ENCODE peak calls at places on chromosomes 1 and 21, in eight cellular contexts. A is uterus, M is tibial nerve, R is neural crest cell, L is RWPE1, F is Calu3, V is PC-9, N is fibroblast of the aortic adventitia. C is an unnamed sample.

GRCh38 chr1:58769809-58770345 is 14.0 kb downstream of the JUN start:
- DNase-seq in A (no peak), M (no peak), R (no peak), L (no peak), F (no peak), V (no peak), N (peak; percentile 51), C (no peak)

GRCh38 chr1:200512191-200512590 is 102.4 kb upstream of the ZNF281 start:
- DNase-seq in A (no peak), M (no peak), R (no peak), L (peak; percentile 66), F (no peak), V (no peak), N (peak; percentile 89), C (no peak)

GRCh38 chr1:243268751-243269460 is 13.1 kb downstream of the SDCCAG8 start:
- DNase-seq in A (no peak), M (no peak), R (no peak), L (no peak), F (peak; percentile 55), V (no peak), N (peak; percentile 86), C (no peak)

GRCh38 chr1:11882814-11883538 is 24.2 kb upstream of the NPPB start:
- DNase-seq in A (no peak), M (no peak), R (no peak), L (no peak), F (peak; percentile 45), V (no peak), N (no peak), C (no peak)

GRCh38 chr1:94022471-94023189 is 98.3 kb downstream of the ABCA4 start:
- DNase-seq in A (no peak), M (peak; percentile 28), R (no peak), L (no peak), F (no peak), V (peak; percentile 94), N (peak; percentile 99), C (no peak)

GRCh38 chr1:39034114-39034654 is 8.0 kb downstream of the NDUFS5 start:
- DNase-seq in A (no peak), M (no peak), R (no peak), L (no peak), F (no peak), V (no peak), N (no peak), C (no peak)

GRCh38 chr1:156359973-156360372 is 9.0 kb upstream of the RHBG start:
- DNase-seq in A (no peak), M (no peak), R (no peak), L (no peak), F (peak; percentile 24), V (no peak), N (peak; percentile 57), C (no peak)

GRCh38 chr1:225689882-225690459 is 37.0 kb upstream of the ENAH start:
- DNase-seq in A (no peak), M (no peak), R (no peak), L (peak; percentile 63), F (no peak), V (no peak), N (peak; percentile 36), C (no peak)

GRCh38 chr1:10890391-10891073 is 94.1 kb upstream of the CASZ1 start:
- DNase-seq in A (no peak), M (no peak), R (no peak), L (peak; percentile 81), F (peak; percentile 36), V (peak; percentile 84), N (no peak), C (no peak)

GRCh38 chr21:44438531-44439210 is 16.6 kb upstream of the LRRC3 start:
- DNase-seq in A (no peak), M (no peak), R (no peak), L (no peak), F (no peak), V (no peak), N (no peak), C (no peak)

GRCh38 chr1:36825226-36825625 is 209.1 kb downstream of the GRIK3 start:
- DNase-seq in A (no peak), M (no peak), R (no peak), L (no peak), F (no peak), V (no peak), N (no peak), C (no peak)

GRCh38 chr1:10598088-10598712 is 123.5 kb downstream of the PEX14 start:
- DNase-seq in A (no peak), M (no peak), R (no peak), L (no peak), F (no peak), V (no peak), N (no peak), C (no peak)

GRCh38 chr1:151718011-151718431 is 1.4 kb upstream of the CELF3 start:
- DNase-seq in A (no peak), M (no peak), R (no peak), L (no peak), F (no peak), V (no peak), N (peak; percentile 14), C (no peak)

GRCh38 chr1:174605198-174605597 is 157.4 kb downstream of the GPR52 start:
- DNase-seq in A (no peak), M (no peak), R (no peak), L (no peak), F (no peak), V (no peak), N (no peak), C (no peak)

GRCh38 chr1:243818978-243819377 is 31.1 kb downstream of the AKT3 start:
- DNase-seq in A (no peak), M (no peak), R (no peak), L (no peak), F (no peak), V (no peak), N (no peak), C (no peak)

GRCh38 chr1:38586993-38587646 is 272.5 kb downstream of the RRAGC start:
- DNase-seq in A (no peak), M (no peak), R (peak; percentile 52), L (no peak), F (peak; percentile 41), V (no peak), N (peak; percentile 3), C (peak; percentile 46)

DNA sequence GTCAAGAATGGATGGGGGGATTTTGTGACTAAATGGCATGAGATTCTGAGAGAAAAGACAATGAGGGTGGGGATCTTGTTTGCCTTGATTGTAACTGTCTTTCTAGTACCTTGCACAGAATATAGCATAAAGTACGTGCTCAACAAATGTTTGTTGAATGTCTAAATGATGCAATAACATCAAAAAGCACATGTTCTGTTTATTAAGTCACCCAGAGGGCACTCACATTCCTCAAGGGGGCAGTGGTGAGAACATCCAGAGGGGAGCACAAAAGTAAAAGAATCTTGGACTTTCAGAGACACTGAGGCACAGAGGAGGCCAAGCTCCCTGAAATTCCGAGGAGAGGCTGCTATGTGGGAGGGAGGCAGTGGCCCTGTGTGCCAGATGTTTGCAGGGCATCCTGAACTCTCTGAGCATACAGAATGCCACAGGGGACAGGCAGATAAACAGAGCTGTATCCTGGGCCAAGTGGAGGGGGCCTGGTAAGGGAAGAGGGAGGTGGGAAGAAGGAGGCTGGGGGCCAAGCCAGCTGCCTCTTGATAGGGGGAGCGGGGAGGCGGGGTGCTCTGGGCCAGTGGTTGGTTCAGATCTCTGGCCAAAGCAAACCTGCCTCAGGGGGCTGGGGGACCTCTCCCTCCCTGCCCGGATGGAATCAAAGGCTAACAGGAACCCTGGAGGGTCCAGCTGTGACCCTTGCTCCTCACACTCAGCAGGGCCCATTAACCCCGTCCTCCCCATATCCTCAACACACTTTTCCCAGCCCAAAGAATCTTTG is 6.5 kb upstream of the ATP1A2 start:
- DNase-seq in A (no peak), M (no peak), R (peak; percentile 57), L (no peak), F (peak; percentile 47), V (peak; percentile 51), N (peak; percentile 67), C (peak; percentile 69)
- TF ChIP-seq CTCF in A (no peak), M (peak; percentile 39), R (peak; percentile 64), L (no peak), F (peak; percentile 57), V (peak; percentile 69), N (peak; percentile 54), C (peak; percentile 4)

GRCh38 chr1:18884419-18884717 is 18.0 kb downstream of the ALDH4A1 start:
- DNase-seq in A (no peak), M (no peak), R (no peak), L (no peak), F (no peak), V (no peak), N (no peak), C (no peak)
- TF ChIP-seq CTCF in A (no peak), M (no peak), R (no peak), L (peak; percentile 59), F (peak; percentile 13), V (peak; percentile 20), N (no peak), C (no peak)

GRCh38 chr1:230307213-230307612 is 118.9 kb downstream of the PGBD5 start:
- DNase-seq in A (no peak), M (no peak), R (no peak), L (peak; percentile 32), F (peak; percentile 80), V (peak; percentile 73), N (peak; percentile 27), C (no peak)
- TF ChIP-seq CTCF in A (no peak), M (no peak), R (no peak), L (no peak), F (no peak), V (no peak), N (no peak), C (no peak)

DNA sequence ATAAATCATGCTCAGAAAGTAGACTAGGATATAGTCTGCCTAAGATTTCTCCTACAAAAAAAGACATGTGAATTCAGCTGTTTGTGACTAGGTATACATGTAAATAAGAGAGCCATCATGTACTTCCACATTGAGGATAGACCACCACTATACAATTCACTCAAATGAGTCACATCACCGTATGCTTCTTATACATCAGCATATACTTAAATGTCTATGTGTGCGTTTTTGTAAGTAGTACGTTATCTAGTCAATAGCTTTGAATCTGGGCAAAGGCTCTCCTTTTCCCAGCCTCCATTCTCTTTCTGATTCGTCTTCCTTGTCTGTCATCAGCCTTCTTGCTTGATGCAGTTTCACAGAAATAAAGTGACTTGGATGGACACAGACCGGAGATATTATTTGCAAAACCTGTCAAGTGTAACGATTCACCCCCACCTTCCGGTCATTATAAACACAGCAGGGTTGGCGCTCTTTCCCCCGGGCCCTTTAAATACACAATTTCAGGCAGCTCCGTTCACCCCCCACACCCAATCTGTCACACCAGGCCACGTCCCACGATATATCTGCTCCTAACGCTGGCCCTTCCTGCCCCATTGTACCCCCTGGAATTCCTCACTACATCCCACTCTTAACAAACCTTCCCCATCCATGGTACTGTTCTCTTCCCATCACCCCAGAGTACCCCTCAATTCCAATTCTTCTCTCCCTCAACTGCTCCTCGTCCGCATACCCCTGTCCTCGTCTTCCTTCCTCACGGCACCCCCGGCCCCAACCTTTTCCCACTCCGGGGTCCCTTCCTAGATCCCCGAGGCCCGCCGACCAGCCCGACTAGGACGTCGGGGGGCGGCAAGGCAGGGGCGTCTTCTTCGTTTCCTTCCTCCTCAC is 636 bp downstream of the VAMP4 start:
- DNase-seq in A (peak; percentile 44), M (peak; percentile 28), R (peak; percentile 1), L (peak; percentile 37), F (peak; percentile 36), V (peak; percentile 41), N (peak; percentile 35), C (no peak)
- TF ChIP-seq CTCF in A (no peak), M (no peak), R (peak; percentile 29), L (no peak), F (no peak), V (peak; percentile 34), N (peak; percentile 39), C (peak; percentile 14)

C was measured in H1.